ENCODE peak calls at places on chromosomes 12 and 14, in eight cellular contexts. W is GM03348; I is stimulated activated CD4-positive, alpha-beta T cell treated with anti-CD3 and anti-CD28 coated beads, Interleukin-12 subunit alpha, Interleukin-12 subunit beta, amount 100 ng/mL, for 48 hours; O is Ammon's horn; E is C1 segment of cervical spinal cord; R is EH; Y is ACHN; B is lung. H is an unnamed sample.

GRCh38 chr12:126038434-126038833 is 973.2 kb downstream of the AACS start:
- DNase-seq in W (no peak), I (no peak), O (no peak), E (no peak), R (no peak), Y (no peak), B (no peak), H (no peak)

GRCh38 chr14:92144708-92145107 is 22.9 kb downstream of the CPSF2 start:
- DNase-seq in W (peak), I (no peak), O (no peak), E (no peak), R (peak), Y (peak), B (no peak), H (no peak)

GRCh38 chr14:56221392-56222128 is 103.3 kb downstream of the PELI2 start:
- DNase-seq in W (no peak), I (no peak), O (no peak), E (no peak), R (no peak), Y (no peak), B (no peak), H (no peak)

GRCh38 chr14:96097752-96098151 is 58.6 kb downstream of the C14orf132 start:
- DNase-seq in W (no peak), I (no peak), O (no peak), E (no peak), R (no peak), Y (no peak), B (no peak), H (no peak)

GRCh38 chr14:95828649-95829265 is 47.9 kb upstream of the TUNAR start:
- DNase-seq in W (no peak), I (no peak), O (no peak), E (no peak), R (no peak), Y (no peak), B (no peak), H (no peak)

GRCh38 chr12:111276189-111276588 is 92.7 kb downstream of the PHETA1 start:
- DNase-seq in W (no peak), I (no peak), O (no peak), E (no peak), R (peak), Y (no peak), B (no peak), H (no peak)

GRCh38 chr14:99360774-99361595 is 89.0 kb upstream of the BCL11B start:
- DNase-seq in W (no peak), I (no peak), O (no peak), E (no peak), R (no peak), Y (no peak), B (no peak), H (no peak)

GRCh38 chr12:122545855-122546254 is 18.8 kb downstream of the KNTC1 start:
- DNase-seq in W (no peak), I (no peak), O (no peak), E (no peak), R (no peak), Y (no peak), B (no peak), H (no peak)

GRCh38 chr12:113056631-113057488 is at the start of gene DTX1:
- DNase-seq in W (peak), I (peak), O (peak), E (no peak), R (no peak), Y (no peak), B (no peak), H (peak)

GRCh38 chr12:88844426-88844825 is 264.2 kb upstream of the KITLG start:
- DNase-seq in W (no peak), I (no peak), O (no peak), E (no peak), R (no peak), Y (no peak), B (no peak), H (no peak)

GRCh38 chr14:22861651-22862050 is 9.9 kb upstream of the LRP10 start:
- DNase-seq in W (no peak), I (no peak), O (no peak), E (no peak), R (no peak), Y (no peak), B (no peak), H (no peak)

GRCh38 chr12:91579516-91580263 is 397.1 kb upstream of the DCN start:
- DNase-seq in W (no peak), I (no peak), O (no peak), E (no peak), R (no peak), Y (no peak), B (no peak), H (no peak)

GRCh38 chr12:110966081-110966760 is 45.8 kb upstream of the MYL2 start:
- DNase-seq in W (no peak), I (no peak), O (peak), E (no peak), R (no peak), Y (no peak), B (no peak), H (no peak)

GRCh38 chr12:130970165-130970907 is 16.6 kb downstream of the ADGRD1 start:
- DNase-seq in W (no peak), I (no peak), O (no peak), E (no peak), R (no peak), Y (no peak), B (no peak), H (peak)

GRCh38 chr12:120678572-120678971 is 8.4 kb upstream of the MLEC start:
- DNase-seq in W (no peak), I (no peak), O (no peak), E (no peak), R (peak), Y (no peak), B (no peak), H (no peak)

GRCh38 chr12:59070534-59070933 is 150.2 kb upstream of the LRIG3 start:
- DNase-seq in W (no peak), I (no peak), O (no peak), E (no peak), R (peak), Y (no peak), B (no peak), H (no peak)

GRCh38 chr12:19915392-19916192 is 452.7 kb upstream of the PDE3A start:
- DNase-seq in W (peak), I (no peak), O (peak), E (no peak), R (peak), Y (peak), B (no peak), H (no peak)

GRCh38 chr12:124080649-124081048 is 107.6 kb downstream of the ZNF664 start:
- DNase-seq in W (no peak), I (no peak), O (no peak), E (no peak), R (no peak), Y (no peak), B (no peak), H (no peak)

GRCh38 chr12:122891661-122892525 is 4.0 kb downstream of the VPS37B start:
- DNase-seq in W (peak), I (no peak), O (no peak), E (no peak), R (peak), Y (no peak), B (no peak), H (no peak)

GRCh38 chr14:76203086-76204001 is 51.6 kb downstream of the GPATCH2L start:
- DNase-seq in W (peak), I (no peak), O (peak), E (no peak), R (peak), Y (peak), B (no peak), H (no peak)

GRCh38 chr12:17235996-17236395 is 630.0 kb upstream of the LMO3 start:
- DNase-seq in W (no peak), I (no peak), O (no peak), E (no peak), R (no peak), Y (no peak), B (no peak), H (no peak)

GRCh38 chr12:104909761-104910160 is 48.3 kb downstream of the SLC41A2 start:
- DNase-seq in W (peak), I (no peak), O (no peak), E (no peak), R (no peak), Y (no peak), B (no peak), H (no peak)

GRCh38 chr12:124162151-124163110 is 132.5 kb upstream of the RFLNA start:
- DNase-seq in W (no peak), I (no peak), O (no peak), E (no peak), R (no peak), Y (peak), B (no peak), H (no peak)

GRCh38 chr12:91965781-91966180 is 179.9 kb downstream of the BTG1 start:
- DNase-seq in W (no peak), I (no peak), O (no peak), E (no peak), R (no peak), Y (no peak), B (no peak), H (no peak)

GRCh38 chr12:33476058-33476457 is 36.4 kb upstream of the SYT10 start:
- DNase-seq in W (no peak), I (no peak), O (no peak), E (no peak), R (no peak), Y (no peak), B (no peak), H (no peak)

GRCh38 chr12:96590970-96591369 is 101.6 kb downstream of the CFAP54 start:
- DNase-seq in W (no peak), I (no peak), O (no peak), E (no peak), R (no peak), Y (no peak), B (no peak), H (no peak)

H was measured in B cell.